ENCODE peak calls at places on chromosome 11, in six cellular contexts. One of them, this sample, is unnamed.

GRCh38 chr11:65221026-65221425 is 39.3 kb downstream of the CAPN1 start:
- DNase-seq in neuronal stem cell: no peak
- DNase-seq in H1: no peak
- DNase-seq in IMR-90: no peak
- DNase-seq in mesendoderm: no peak
- DNase-seq in H9: peak
- DNase-seq in this sample: no peak

GRCh38 chr11:94525933-94526332 is 13.7 kb downstream of the C11orf97 start:
- DNase-seq in IMR-90: peak
- DNase-seq in mesendoderm: no peak
- DNase-seq in H9: no peak
- DNase-seq in H1: no peak
- DNase-seq in neuronal stem cell: peak
- DNase-seq in this sample: no peak

GRCh38 chr11:105181100-105181499 is 41.5 kb upstream of the CARD18 start:
- DNase-seq in neuronal stem cell: no peak
- DNase-seq in H1: no peak
- DNase-seq in mesendoderm: no peak
- DNase-seq in H9: no peak
- DNase-seq in IMR-90: peak
- DNase-seq in this sample: peak

GRCh38 chr11:47443028-47443700 is 5.8 kb downstream of the RAPSN start:
- DNase-seq in neuronal stem cell: no peak
- DNase-seq in IMR-90: no peak
- DNase-seq in mesendoderm: no peak
- DNase-seq in H9: no peak
- DNase-seq in H1: no peak
- DNase-seq in this sample: no peak

GRCh38 chr11:95788921-95789505 is 569 bp downstream of the FAM76B start:
- DNase-seq in H1: peak
- DNase-seq in neuronal stem cell: peak
- DNase-seq in H9: peak
- DNase-seq in IMR-90: peak
- DNase-seq in mesendoderm: peak
- DNase-seq in this sample: peak

GRCh38 chr11:58786693-58787092 is 55.0 kb upstream of the GLYAT start:
- DNase-seq in IMR-90: no peak
- DNase-seq in mesendoderm: no peak
- DNase-seq in neuronal stem cell: no peak
- DNase-seq in H9: no peak
- DNase-seq in H1: no peak
- DNase-seq in this sample: no peak

GRCh38 chr11:115324569-115325432 is 179.4 kb downstream of the CADM1 start:
- DNase-seq in mesendoderm: peak
- DNase-seq in H1: peak
- DNase-seq in H9: peak
- DNase-seq in IMR-90: peak
- DNase-seq in neuronal stem cell: peak
- DNase-seq in this sample: peak

GRCh38 chr11:60703374-60703773 is 4.0 kb downstream of the MS4A8 start:
- DNase-seq in mesendoderm: no peak
- DNase-seq in H9: no peak
- DNase-seq in IMR-90: no peak
- DNase-seq in H1: no peak
- DNase-seq in neuronal stem cell: no peak
- DNase-seq in this sample: no peak

GRCh38 chr11:59550368-59550841 is 39.1 kb downstream of the OR4D9 start:
- DNase-seq in neuronal stem cell: peak
- DNase-seq in IMR-90: peak
- DNase-seq in H1: peak
- DNase-seq in mesendoderm: peak
- DNase-seq in H9: peak
- DNase-seq in this sample: peak

GRCh38 chr11:3901249-3902025 is 46.0 kb downstream of the STIM1 start:
- DNase-seq in IMR-90: no peak
- DNase-seq in H1: no peak
- DNase-seq in H9: no peak
- DNase-seq in neuronal stem cell: no peak
- DNase-seq in mesendoderm: no peak
- DNase-seq in this sample: no peak

GRCh38 chr11:66904055-66904454 is 47.2 kb downstream of the LRFN4 start:
- DNase-seq in H9: no peak
- DNase-seq in mesendoderm: peak
- DNase-seq in neuronal stem cell: no peak
- DNase-seq in H1: no peak
- DNase-seq in IMR-90: peak
- DNase-seq in this sample: no peak

GRCh38 chr11:69560141-69560790 is 78.8 kb downstream of the LINC01488 start:
- DNase-seq in H1: no peak
- DNase-seq in mesendoderm: no peak
- DNase-seq in H9: no peak
- DNase-seq in IMR-90: no peak
- DNase-seq in neuronal stem cell: no peak
- DNase-seq in this sample: peak

GRCh38 chr11:87428266-87428665 is 390.5 kb downstream of the TMEM135 start:
- DNase-seq in H9: no peak
- DNase-seq in IMR-90: peak
- DNase-seq in H1: no peak
- DNase-seq in neuronal stem cell: no peak
- DNase-seq in mesendoderm: no peak
- DNase-seq in this sample: peak

GRCh38 chr11:64239662-64240466 is 1.0 kb upstream of the FKBP2 start:
- DNase-seq in mesendoderm: no peak
- DNase-seq in H1: no peak
- DNase-seq in neuronal stem cell: no peak
- DNase-seq in H9: no peak
- DNase-seq in IMR-90: no peak
- DNase-seq in this sample: peak

GRCh38 chr11:45450189-45450588 is 164.0 kb upstream of the SYT13 start:
- DNase-seq in H1: no peak
- DNase-seq in IMR-90: peak
- DNase-seq in mesendoderm: no peak
- DNase-seq in neuronal stem cell: no peak
- DNase-seq in H9: no peak
- DNase-seq in this sample: no peak

GRCh38 chr11:47950396-47950795 is 30.0 kb upstream of the PTPRJ start:
- DNase-seq in H9: no peak
- DNase-seq in H1: no peak
- DNase-seq in IMR-90: no peak
- DNase-seq in mesendoderm: no peak
- DNase-seq in neuronal stem cell: no peak
- DNase-seq in this sample: no peak

GRCh38 chr11:102061276-102061675 is 14.0 kb downstream of the CFAP300 start:
- DNase-seq in H1: no peak
- DNase-seq in mesendoderm: peak
- DNase-seq in IMR-90: peak
- DNase-seq in neuronal stem cell: no peak
- DNase-seq in H9: no peak
- DNase-seq in this sample: no peak

GRCh38 chr11:99418927-99419707 is 398.4 kb downstream of the CNTN5 start:
- DNase-seq in neuronal stem cell: no peak
- DNase-seq in H1: no peak
- DNase-seq in H9: no peak
- DNase-seq in IMR-90: no peak
- DNase-seq in mesendoderm: peak
- DNase-seq in this sample: no peak

GRCh38 chr11:31246451-31247165 is 122.9 kb downstream of the DCDC1 start:
- DNase-seq in mesendoderm: no peak
- DNase-seq in H1: no peak
- DNase-seq in neuronal stem cell: no peak
- DNase-seq in IMR-90: peak
- DNase-seq in H9: no peak
- DNase-seq in this sample: no peak

GRCh38 chr11:65781152-65781961 is 581 bp upstream of the AP5B1 start:
- DNase-seq in H9: peak
- DNase-seq in IMR-90: no peak
- DNase-seq in neuronal stem cell: peak
- DNase-seq in H1: no peak
- DNase-seq in mesendoderm: peak
- DNase-seq in this sample: peak

GRCh38 chr11:12285106-12285505 is 92.3 kb upstream of the PARVA start:
- DNase-seq in H9: no peak
- DNase-seq in H1: no peak
- DNase-seq in IMR-90: peak
- DNase-seq in mesendoderm: no peak
- DNase-seq in neuronal stem cell: no peak
- DNase-seq in this sample: peak

GRCh38 chr11:32381149-32381548 is 54.2 kb downstream of the WT1 start:
- DNase-seq in mesendoderm: no peak
- DNase-seq in IMR-90: no peak
- DNase-seq in H9: no peak
- DNase-seq in H1: no peak
- DNase-seq in neuronal stem cell: no peak
- DNase-seq in this sample: no peak

GRCh38 chr11:65224939-65225283 is 36.9 kb upstream of the POLA2 start:
- DNase-seq in H9: peak
- DNase-seq in mesendoderm: peak
- DNase-seq in IMR-90: peak
- DNase-seq in neuronal stem cell: no peak
- DNase-seq in H1: no peak
- DNase-seq in this sample: peak

GRCh38 chr11:103109818-103110388 is 677 bp downstream of the DYNC2H1 start:
- DNase-seq in H1: no peak
- DNase-seq in H9: no peak
- DNase-seq in mesendoderm: no peak
- DNase-seq in IMR-90: no peak
- DNase-seq in neuronal stem cell: no peak
- DNase-seq in this sample: no peak

GRCh38 chr11:129546266-129546665 is 170.6 kb downstream of the BARX2 start:
- DNase-seq in H1: no peak
- DNase-seq in H9: no peak
- DNase-seq in mesendoderm: no peak
- DNase-seq in neuronal stem cell: no peak
- DNase-seq in IMR-90: no peak
- DNase-seq in this sample: no peak

GRCh38 chr11:23540101-23540561 is 679.9 kb upstream of the CCDC179 start:
- DNase-seq in neuronal stem cell: peak
- DNase-seq in IMR-90: peak
- DNase-seq in mesendoderm: peak
- DNase-seq in H1: peak
- DNase-seq in H9: peak
- DNase-seq in this sample: peak

GRCh38 chr11:125724125-125724524 is 22.0 kb upstream of the PATE1 start:
- DNase-seq in mesendoderm: peak
- DNase-seq in neuronal stem cell: no peak
- DNase-seq in IMR-90: peak
- DNase-seq in H9: no peak
- DNase-seq in H1: no peak
- DNase-seq in this sample: no peak

GRCh38 chr11:118609380-118610219 is 2.2 kb downstream of the PHLDB1 start:
- DNase-seq in H9: no peak
- DNase-seq in mesendoderm: peak
- DNase-seq in neuronal stem cell: no peak
- DNase-seq in H1: no peak
- DNase-seq in IMR-90: peak
- DNase-seq in this sample: no peak
- H3K23ac ChIP-seq in H9: no peak
- H3K23ac ChIP-seq in mesendoderm: no peak
- H3K23ac ChIP-seq in neuronal stem cell: peak
- H3K23ac ChIP-seq in H1: no peak
- H3K23ac ChIP-seq in IMR-90: peak
- H3K23ac ChIP-seq in this sample: peak

DNA sequence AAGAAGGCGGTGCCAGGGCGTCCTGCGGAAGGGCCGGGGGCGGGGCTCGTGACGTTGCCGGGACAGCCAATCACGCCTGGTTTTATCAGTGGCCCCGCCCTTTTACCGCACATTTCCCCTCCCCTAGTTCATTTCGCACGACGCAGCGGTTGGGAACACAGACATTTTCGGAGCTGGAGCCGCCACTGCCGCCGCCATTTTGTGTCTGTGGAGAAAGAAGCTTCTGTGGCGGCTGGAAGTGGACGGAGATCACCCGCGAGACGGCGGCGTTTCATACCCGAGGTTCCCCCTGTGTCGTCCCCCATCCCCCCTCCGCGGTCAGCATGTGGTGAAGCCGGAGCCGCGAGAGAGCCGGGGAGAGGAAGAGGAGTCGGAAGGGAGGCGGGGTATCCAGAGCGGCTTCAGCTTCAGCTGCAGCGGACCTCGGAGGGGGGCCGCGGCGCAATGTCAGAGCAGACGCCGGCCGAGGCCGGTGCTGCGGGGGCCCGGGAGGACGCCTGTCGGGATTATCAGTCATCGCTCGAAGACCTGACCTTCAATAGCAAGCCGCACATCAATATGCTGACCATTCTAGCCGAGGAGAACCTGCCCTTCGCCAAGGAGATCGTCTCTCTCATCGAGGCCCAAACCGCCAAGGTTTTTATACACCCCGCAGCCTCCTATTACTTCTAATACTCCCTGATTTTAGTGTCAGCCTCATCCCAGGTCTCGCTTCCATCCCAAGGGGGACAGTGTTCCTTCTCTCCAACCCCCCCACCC is at the start of gene PCF11:
- DNase-seq in neuronal stem cell: no peak
- DNase-seq in IMR-90: no peak
- DNase-seq in H1: no peak
- DNase-seq in mesendoderm: no peak
- DNase-seq in H9: no peak
- DNase-seq in this sample: no peak
- H3K23ac ChIP-seq in neuronal stem cell: peak
- H3K23ac ChIP-seq in IMR-90: peak
- H3K23ac ChIP-seq in H1: no peak
- H3K23ac ChIP-seq in mesendoderm: peak
- H3K23ac ChIP-seq in H9: no peak
- H3K23ac ChIP-seq in this sample: peak

DNA sequence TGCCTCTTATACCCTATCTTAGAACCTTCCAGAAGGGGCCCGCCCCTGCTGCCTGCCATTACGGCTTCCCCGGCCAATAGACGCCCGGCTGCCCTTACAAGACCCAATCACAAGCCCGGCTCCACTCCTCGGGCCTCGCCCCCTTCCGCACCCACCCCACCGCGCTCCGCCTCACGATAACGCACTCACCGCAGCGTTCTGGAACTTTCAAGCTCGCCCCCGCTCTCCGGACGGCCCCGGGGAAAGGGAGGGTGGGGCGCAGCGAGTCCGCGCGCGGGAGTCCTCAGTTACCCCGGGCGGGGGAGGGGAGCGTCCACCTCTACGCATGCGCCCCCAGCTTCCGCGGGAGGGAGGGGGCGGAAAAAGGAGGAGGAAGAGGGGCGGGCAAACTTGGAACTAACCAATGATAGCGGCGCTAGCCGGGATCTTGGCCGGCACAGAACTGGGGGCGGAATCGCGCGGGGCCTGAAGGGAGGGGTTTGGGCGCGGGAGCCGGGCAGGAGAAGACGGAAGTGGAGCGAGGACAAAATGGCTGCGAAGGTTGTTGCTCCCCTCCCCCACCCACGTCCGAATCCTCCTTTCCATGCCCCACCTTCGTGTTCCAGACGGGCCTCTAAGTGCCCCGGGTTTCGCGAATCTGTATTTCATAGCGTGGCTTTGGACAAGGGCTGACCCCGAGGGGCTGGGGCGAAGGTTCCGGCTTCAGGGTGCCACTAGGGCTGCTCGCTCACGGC is 389 bp upstream of the HSPA8 start:
- DNase-seq in neuronal stem cell: peak
- DNase-seq in H9: peak
- DNase-seq in IMR-90: peak
- DNase-seq in H1: peak
- DNase-seq in mesendoderm: peak
- DNase-seq in this sample: peak
- H3K23ac ChIP-seq in neuronal stem cell: peak
- H3K23ac ChIP-seq in H9: no peak
- H3K23ac ChIP-seq in IMR-90: peak
- H3K23ac ChIP-seq in H1: no peak
- H3K23ac ChIP-seq in mesendoderm: no peak
- H3K23ac ChIP-seq in this sample: no peak

GRCh38 chr11:75241906-75242644 is 1.5 kb downstream of the TPBGL start:
- DNase-seq in mesendoderm: no peak
- DNase-seq in H1: no peak
- DNase-seq in neuronal stem cell: no peak
- DNase-seq in IMR-90: no peak
- DNase-seq in H9: peak
- DNase-seq in this sample: no peak
- H3K23ac ChIP-seq in mesendoderm: no peak
- H3K23ac ChIP-seq in H1: no peak
- H3K23ac ChIP-seq in neuronal stem cell: peak
- H3K23ac ChIP-seq in IMR-90: peak
- H3K23ac ChIP-seq in H9: no peak
- H3K23ac ChIP-seq in this sample: peak